ENCODE peak calls at places on chromosomes 4 and X, in six cellular contexts. One of them, this sample, is unnamed.

GRCh38 chrX:70527610-70528009 is 83.0 kb downstream of the DLG3 start:
- DNase-seq in fibroblast of mammary gland: no peak
- DNase-seq in dermis blood vessel endothelial cell: no peak
- DNase-seq in aorta: no peak
- DNase-seq in EL: no peak
- DNase-seq in K562: no peak
- DNase-seq in this sample: no peak

GRCh38 chr4:2054217-2054616 is 4.9 kb upstream of the NAT8L start:
- DNase-seq in dermis blood vessel endothelial cell: no peak
- DNase-seq in EL: no peak
- DNase-seq in fibroblast of mammary gland: no peak
- DNase-seq in K562: no peak
- DNase-seq in aorta: no peak
- DNase-seq in this sample: no peak

GRCh38 chr4:98689507-98690174 is 31.2 kb upstream of the TSPAN5 start:
- DNase-seq in K562: no peak
- DNase-seq in EL: no peak
- DNase-seq in fibroblast of mammary gland: no peak
- DNase-seq in aorta: no peak
- DNase-seq in dermis blood vessel endothelial cell: peak
- DNase-seq in this sample: no peak

GRCh38 chrX:153971632-153972367 is at the start of gene HCFC1:
- DNase-seq in aorta: peak
- DNase-seq in EL: peak
- DNase-seq in fibroblast of mammary gland: peak
- DNase-seq in dermis blood vessel endothelial cell: peak
- DNase-seq in K562: peak
- DNase-seq in this sample: peak

GRCh38 chr4:144658908-144659307 is 13.0 kb downstream of the HHIP start:
- DNase-seq in K562: no peak
- DNase-seq in EL: peak
- DNase-seq in fibroblast of mammary gland: peak
- DNase-seq in dermis blood vessel endothelial cell: no peak
- DNase-seq in aorta: no peak
- DNase-seq in this sample: no peak

GRCh38 chr4:79413486-79413885 is 5.5 kb upstream of the GK2 start:
- DNase-seq in EL: no peak
- DNase-seq in dermis blood vessel endothelial cell: no peak
- DNase-seq in K562: no peak
- DNase-seq in aorta: no peak
- DNase-seq in fibroblast of mammary gland: no peak
- DNase-seq in this sample: no peak

GRCh38 chrX:153870791-153871360 is 15.1 kb downstream of the L1CAM start:
- DNase-seq in EL: no peak
- DNase-seq in aorta: no peak
- DNase-seq in dermis blood vessel endothelial cell: peak
- DNase-seq in fibroblast of mammary gland: no peak
- DNase-seq in K562: no peak
- DNase-seq in this sample: no peak

GRCh38 chr4:106266201-106266600 is 49.8 kb downstream of the TBCK start:
- DNase-seq in fibroblast of mammary gland: peak
- DNase-seq in K562: peak
- DNase-seq in dermis blood vessel endothelial cell: peak
- DNase-seq in EL: peak
- DNase-seq in aorta: no peak
- DNase-seq in this sample: peak

GRCh38 chr4:11623726-11624037 is 195.0 kb upstream of the HS3ST1 start:
- DNase-seq in aorta: no peak
- DNase-seq in K562: no peak
- DNase-seq in fibroblast of mammary gland: no peak
- DNase-seq in EL: no peak
- DNase-seq in dermis blood vessel endothelial cell: peak
- DNase-seq in this sample: no peak

GRCh38 chr4:6768539-6768905 is 14.0 kb upstream of the KIAA0232 start:
- DNase-seq in aorta: peak
- DNase-seq in K562: peak
- DNase-seq in fibroblast of mammary gland: peak
- DNase-seq in EL: peak
- DNase-seq in dermis blood vessel endothelial cell: no peak
- DNase-seq in this sample: peak

GRCh38 chrX:133658244-133658911 is 243.1 kb upstream of the GPC4 start:
- DNase-seq in fibroblast of mammary gland: no peak
- DNase-seq in K562: no peak
- DNase-seq in dermis blood vessel endothelial cell: no peak
- DNase-seq in aorta: no peak
- DNase-seq in EL: no peak
- DNase-seq in this sample: no peak

GRCh38 chrX:95325185-95325584 is 1359.5 kb upstream of the DIAPH2 start:
- DNase-seq in dermis blood vessel endothelial cell: no peak
- DNase-seq in aorta: no peak
- DNase-seq in EL: no peak
- DNase-seq in K562: no peak
- DNase-seq in fibroblast of mammary gland: no peak
- DNase-seq in this sample: no peak

GRCh38 chrX:137427813-137428212 is 138.1 kb upstream of the ZIC3 start:
- DNase-seq in K562: no peak
- DNase-seq in dermis blood vessel endothelial cell: no peak
- DNase-seq in aorta: no peak
- DNase-seq in EL: no peak
- DNase-seq in fibroblast of mammary gland: no peak
- DNase-seq in this sample: peak

GRCh38 chrX:70434914-70435586 is 9.6 kb upstream of the DLG3 start:
- DNase-seq in aorta: peak
- DNase-seq in fibroblast of mammary gland: peak
- DNase-seq in K562: peak
- DNase-seq in dermis blood vessel endothelial cell: no peak
- DNase-seq in EL: peak
- DNase-seq in this sample: peak

GRCh38 chr4:141871086-141871485 is 234.7 kb downstream of the IL15 start:
- DNase-seq in fibroblast of mammary gland: peak
- DNase-seq in aorta: no peak
- DNase-seq in dermis blood vessel endothelial cell: peak
- DNase-seq in K562: no peak
- DNase-seq in EL: no peak
- DNase-seq in this sample: peak

GRCh38 chr4:100087743-100088142 is 102.5 kb downstream of the DDIT4L start:
- DNase-seq in dermis blood vessel endothelial cell: no peak
- DNase-seq in K562: no peak
- DNase-seq in aorta: no peak
- DNase-seq in fibroblast of mammary gland: peak
- DNase-seq in EL: no peak
- DNase-seq in this sample: peak

GRCh38 chr4:147834480-147834879 is 102.6 kb downstream of the ARHGAP10 start:
- DNase-seq in aorta: no peak
- DNase-seq in dermis blood vessel endothelial cell: no peak
- DNase-seq in EL: no peak
- DNase-seq in fibroblast of mammary gland: no peak
- DNase-seq in K562: no peak
- DNase-seq in this sample: no peak

GRCh38 chr4:109979932-109980717 is 67.4 kb downstream of the EGF start:
- DNase-seq in dermis blood vessel endothelial cell: no peak
- DNase-seq in K562: no peak
- DNase-seq in aorta: no peak
- DNase-seq in fibroblast of mammary gland: peak
- DNase-seq in EL: peak
- DNase-seq in this sample: peak

GRCh38 chr4:169341490-169341889 is 70.7 kb upstream of the SH3RF1 start:
- DNase-seq in EL: peak
- DNase-seq in fibroblast of mammary gland: peak
- DNase-seq in dermis blood vessel endothelial cell: no peak
- DNase-seq in aorta: no peak
- DNase-seq in K562: no peak
- DNase-seq in this sample: peak

GRCh38 chrX:150223176-150224015 is 139.7 kb upstream of the MAMLD1 start:
- DNase-seq in fibroblast of mammary gland: no peak
- DNase-seq in dermis blood vessel endothelial cell: no peak
- DNase-seq in K562: no peak
- DNase-seq in EL: no peak
- DNase-seq in aorta: no peak
- DNase-seq in this sample: no peak

GRCh38 chr4:115844180-115844579 is 730.8 kb upstream of the NDST4 start:
- DNase-seq in EL: no peak
- DNase-seq in fibroblast of mammary gland: no peak
- DNase-seq in K562: no peak
- DNase-seq in dermis blood vessel endothelial cell: no peak
- DNase-seq in aorta: no peak
- DNase-seq in this sample: no peak

GRCh38 chr4:136476773-136477172 is 1055.5 kb downstream of the PCDH18 start:
- DNase-seq in EL: no peak
- DNase-seq in dermis blood vessel endothelial cell: no peak
- DNase-seq in K562: no peak
- DNase-seq in aorta: no peak
- DNase-seq in fibroblast of mammary gland: no peak
- DNase-seq in this sample: no peak

GRCh38 chrX:48800574-48801280 is 1.1 kb upstream of the HDAC6 start:
- DNase-seq in fibroblast of mammary gland: no peak
- DNase-seq in K562: peak
- DNase-seq in EL: no peak
- DNase-seq in aorta: no peak
- DNase-seq in dermis blood vessel endothelial cell: no peak
- DNase-seq in this sample: no peak

GRCh38 chr4:39118034-39118658 is 56.1 kb downstream of the KLHL5 start:
- DNase-seq in aorta: no peak
- DNase-seq in EL: no peak
- DNase-seq in K562: no peak
- DNase-seq in fibroblast of mammary gland: no peak
- DNase-seq in dermis blood vessel endothelial cell: no peak
- DNase-seq in this sample: no peak

GRCh38 chr4:142463195-142463594 is 382.9 kb downstream of the INPP4B start:
- DNase-seq in K562: no peak
- DNase-seq in dermis blood vessel endothelial cell: no peak
- DNase-seq in aorta: no peak
- DNase-seq in fibroblast of mammary gland: no peak
- DNase-seq in EL: no peak
- DNase-seq in this sample: no peak

GRCh38 chr4:179151770-179152169 is 1709.5 kb upstream of the AGA start:
- DNase-seq in fibroblast of mammary gland: no peak
- DNase-seq in K562: no peak
- DNase-seq in aorta: no peak
- DNase-seq in EL: no peak
- DNase-seq in dermis blood vessel endothelial cell: no peak
- DNase-seq in this sample: no peak

GRCh38 chrX:58051346-58051745 is 141.1 kb upstream of the ZXDA start:
- DNase-seq in EL: no peak
- DNase-seq in K562: no peak
- DNase-seq in aorta: no peak
- DNase-seq in fibroblast of mammary gland: no peak
- DNase-seq in dermis blood vessel endothelial cell: no peak
- DNase-seq in this sample: no peak

GRCh38 chr4:3766791-3767561 is 791 bp downstream of the ADRA2C start:
- DNase-seq in aorta: no peak
- DNase-seq in K562: no peak
- DNase-seq in fibroblast of mammary gland: peak
- DNase-seq in dermis blood vessel endothelial cell: peak
- DNase-seq in EL: peak
- DNase-seq in this sample: no peak

GRCh38 chrX:109374276-109374960 is 107.5 kb downstream of the GUCY2F start:
- DNase-seq in fibroblast of mammary gland: peak
- DNase-seq in aorta: no peak
- DNase-seq in dermis blood vessel endothelial cell: peak
- DNase-seq in K562: no peak
- DNase-seq in EL: no peak
- DNase-seq in this sample: no peak

GRCh38 chrX:75746891-75747639 is 38.0 kb downstream of the MAGEE2 start:
- DNase-seq in K562: peak
- DNase-seq in aorta: peak
- DNase-seq in fibroblast of mammary gland: peak
- DNase-seq in EL: peak
- DNase-seq in dermis blood vessel endothelial cell: peak
- DNase-seq in this sample: peak

GRCh38 chrX:56995271-56995994 is at the start of gene SPIN3:
- DNase-seq in K562: peak
- DNase-seq in fibroblast of mammary gland: peak
- DNase-seq in EL: peak
- DNase-seq in dermis blood vessel endothelial cell: peak
- DNase-seq in aorta: peak
- DNase-seq in this sample: peak

GRCh38 chrX:69177511-69178162 is 12.4 kb upstream of the PJA1 start:
- DNase-seq in aorta: no peak
- DNase-seq in K562: no peak
- DNase-seq in dermis blood vessel endothelial cell: no peak
- DNase-seq in fibroblast of mammary gland: no peak
- DNase-seq in EL: no peak
- DNase-seq in this sample: no peak